ENCODE peak calls at places on chromosomes 3 and 15, in seven cellular contexts. D, M, Q, W, J, Y and E are unnamed samples.

GRCh38 chr15:57911247-57911646 is 154.3 kb downstream of the ALDH1A2 start:
- DNase-seq in D (no peak), Y (no peak), M (no peak), Q (no peak), J (no peak), W (no peak), E (no peak)

GRCh38 chr3:4426782-4427344 is 40.2 kb downstream of the SUMF1 start:
- DNase-seq in Y (no peak), D (no peak), Q (no peak), J (peak), W (no peak), M (peak), E (no peak)

GRCh38 chr3:70832811-70833509 is 520.5 kb upstream of the MDFIC2 start:
- DNase-seq in Y (no peak), J (peak), D (no peak), W (no peak), M (no peak), Q (no peak), E (no peak)

GRCh38 chr3:52842424-52842823 is 7.6 kb upstream of the MUSTN1 start:
- DNase-seq in J (no peak), M (no peak), Y (no peak), W (no peak), D (no peak), Q (no peak), E (no peak)

GRCh38 chr3:40108643-40109042 is 200.9 kb upstream of the EIF1B start:
- DNase-seq in Y (no peak), W (no peak), Q (no peak), J (no peak), M (no peak), D (no peak), E (no peak)

GRCh38 chr3:141368062-141368924 is at the start of gene ZBTB38:
- DNase-seq in Q (no peak), M (peak), W (no peak), Y (peak), D (no peak), J (peak), E (peak)

GRCh38 chr15:99613887-99614642 is 48.3 kb downstream of the MEF2A start:
- DNase-seq in W (no peak), Q (no peak), Y (no peak), M (no peak), J (peak), D (no peak), E (no peak)

GRCh38 chr3:33687406-33688010 is 30.5 kb downstream of the CLASP2 start:
- DNase-seq in D (no peak), Q (no peak), J (peak), Y (no peak), W (no peak), M (no peak), E (no peak)

GRCh38 chr3:146125946-146126345 is 35.0 kb downstream of the PLOD2 start:
- DNase-seq in M (no peak), J (peak), Y (no peak), W (no peak), Q (no peak), D (no peak), E (no peak)

GRCh38 chr15:98648654-98649537 is 557 bp downstream of the IGF1R start:
- DNase-seq in Q (peak), D (peak), Y (peak), W (peak), J (peak), M (peak), E (peak)

GRCh38 chr3:108455212-108455705 is 55.1 kb downstream of the MYH15 start:
- DNase-seq in Y (no peak), D (no peak), W (no peak), M (no peak), J (peak), Q (no peak), E (no peak)

GRCh38 chr15:73717206-73717605 is 33.0 kb downstream of the CD276 start:
- DNase-seq in D (no peak), J (no peak), M (no peak), Q (no peak), W (no peak), Y (no peak), E (no peak)